ENCODE peak calls at places on chromosomes 1 and 21, in nine cellular contexts. O, N, H, Q, Y, E, B, Z and F are unnamed samples.

GRCh38 chr1:115505157-115505571 is 136.6 kb upstream of the VANGL1 start:
- DNase-seq in O (peak), N (no peak), H (peak), Q (no peak), Y (no peak), E (no peak), B (no peak), Z (peak), F (no peak)

GRCh38 chr1:14835725-14836124 is 237.2 kb downstream of the KAZN start:
- DNase-seq in O (peak), N (no peak), H (no peak), Q (no peak), Y (no peak), E (no peak), B (no peak), Z (peak), F (no peak)

GRCh38 chr21:32538147-32538792 is 47.1 kb downstream of the TCP10L start:
- DNase-seq in O (no peak), N (peak), H (no peak), Q (no peak), Y (no peak), E (no peak), B (no peak), Z (no peak), F (no peak)

GRCh38 chr1:24254783-24255182 is 64.4 kb upstream of the GRHL3 start:
- DNase-seq in O (no peak), N (no peak), H (no peak), Q (no peak), Y (no peak), E (no peak), B (no peak), Z (no peak), F (no peak)

GRCh38 chr1:67060811-67061218 is 6.9 kb upstream of the SLC35D1 start:
- DNase-seq in O (peak), N (no peak), H (peak), Q (peak), Y (peak), E (peak), B (no peak), Z (peak), F (peak)

GRCh38 chr1:25616932-25617625 is 488 bp downstream of the MAN1C1 start:
- DNase-seq in O (no peak), N (no peak), H (no peak), Q (no peak), Y (no peak), E (no peak), B (no peak), Z (no peak), F (no peak)

GRCh38 chr1:12447849-12448312 is 170.1 kb downstream of the DHRS3 start:
- DNase-seq in O (peak), N (no peak), H (no peak), Q (no peak), Y (peak), E (peak), B (no peak), Z (no peak), F (no peak)

GRCh38 chr1:145891143-145891542 is 5.5 kb upstream of the ANKRD35 start:
- DNase-seq in O (peak), N (no peak), H (peak), Q (peak), Y (peak), E (peak), B (no peak), Z (no peak), F (no peak)

GRCh38 chr1:145847827-145848226 is 2.4 kb downstream of the NUDT17 start:
- DNase-seq in O (no peak), N (no peak), H (no peak), Q (no peak), Y (no peak), E (no peak), B (no peak), Z (no peak), F (no peak)

GRCh38 chr1:173190101-173190895 is 16.8 kb downstream of the TNFSF4 start:
- DNase-seq in O (peak), N (no peak), H (peak), Q (peak), Y (peak), E (peak), B (peak), Z (no peak), F (no peak)

GRCh38 chr1:178540646-178541045 is 27.7 kb downstream of the TEX35 start:
- DNase-seq in O (peak), N (no peak), H (peak), Q (no peak), Y (peak), E (peak), B (no peak), Z (peak), F (peak)

GRCh38 chr1:32353886-32354570 is 8.3 kb downstream of the FAM229A start:
- DNase-seq in O (peak), N (no peak), H (no peak), Q (no peak), Y (peak), E (peak), B (peak), Z (peak), F (peak)

GRCh38 chr1:30527511-30528140 is 195.8 kb downstream of the MATN1 start:
- DNase-seq in O (peak), N (no peak), H (no peak), Q (no peak), Y (no peak), E (no peak), B (peak), Z (no peak), F (no peak)

GRCh38 chr1:201354901-201355295 is 22.6 kb downstream of the TNNT2 start:
- DNase-seq in O (no peak), N (no peak), H (no peak), Q (no peak), Y (no peak), E (no peak), B (no peak), Z (no peak), F (no peak)

GRCh38 chr1:76073471-76073870 is 1.1 kb upstream of the ST6GALNAC3 start:
- DNase-seq in O (peak), N (no peak), H (no peak), Q (no peak), Y (peak), E (peak), B (no peak), Z (peak), F (peak)

GRCh38 chr1:14369526-14370213 is 228.8 kb upstream of the KAZN start:
- DNase-seq in O (peak), N (no peak), H (no peak), Q (no peak), Y (no peak), E (peak), B (no peak), Z (no peak), F (no peak)

GRCh38 chr1:234039603-234040002 is 135.1 kb downstream of the SLC35F3 start:
- DNase-seq in O (no peak), N (no peak), H (no peak), Q (no peak), Y (no peak), E (no peak), B (no peak), Z (no peak), F (no peak)

GRCh38 chr1:147781056-147781471 is 20.7 kb upstream of the GJA5 start:
- DNase-seq in O (peak), N (no peak), H (peak), Q (peak), Y (no peak), E (peak), B (no peak), Z (no peak), F (no peak)

GRCh38 chr1:67626495-67627235 is 58.3 kb upstream of the GADD45A start:
- DNase-seq in O (peak), N (no peak), H (peak), Q (peak), Y (peak), E (peak), B (no peak), Z (no peak), F (peak)

GRCh38 chr1:53195211-53195909 is 1.3 kb upstream of the CPT2 start:
- DNase-seq in O (no peak), N (no peak), H (no peak), Q (no peak), Y (no peak), E (no peak), B (peak), Z (no peak), F (no peak)

GRCh38 chr1:23657659-23658275 is 33.8 kb upstream of the RPL11 start:
- DNase-seq in O (peak), N (no peak), H (peak), Q (peak), Y (peak), E (peak), B (no peak), Z (no peak), F (no peak)

GRCh38 chr1:214380986-214381695 is 100.2 kb downstream of the SMYD2 start:
- DNase-seq in O (peak), N (no peak), H (no peak), Q (no peak), Y (no peak), E (peak), B (no peak), Z (no peak), F (no peak)

GRCh38 chr21:45590246-45590725 is 48.0 kb upstream of the SLC19A1 start:
- DNase-seq in O (peak), N (peak), H (peak), Q (peak), Y (no peak), E (peak), B (peak), Z (no peak), F (no peak)

GRCh38 chr21:45986316-45987051 is 4.9 kb downstream of the COL6A1 start:
- DNase-seq in O (no peak), N (no peak), H (no peak), Q (no peak), Y (no peak), E (no peak), B (peak), Z (no peak), F (no peak)

GRCh38 chr1:114088392-114089299 is 65.0 kb downstream of the SYT6 start:
- DNase-seq in O (no peak), N (no peak), H (no peak), Q (no peak), Y (no peak), E (no peak), B (no peak), Z (no peak), F (no peak)
- TF ChIP-seq CTCF in O (no peak), N (no peak), H (no peak), Q (no peak), Y (no peak), E (no peak), B (no peak), Z (no peak), F (no peak)

GRCh38 chr1:54372978-54373377 is 33.2 kb downstream of the SSBP3 start:
- DNase-seq in O (no peak), N (no peak), H (no peak), Q (no peak), Y (no peak), E (no peak), B (no peak), Z (no peak), F (no peak)

GRCh38 chr1:54376085-54377039 is 29.8 kb downstream of the SSBP3 start:
- DNase-seq in O (no peak), N (no peak), H (no peak), Q (peak), Y (no peak), E (no peak), B (no peak), Z (no peak), F (no peak)

GRCh38 chr1:54375331-54376084 is 30.7 kb downstream of the SSBP3 start:
- DNase-seq in O (no peak), N (no peak), H (no peak), Q (no peak), Y (no peak), E (no peak), B (no peak), Z (no peak), F (no peak)

GRCh38 chr1:54377040-54377691 is 29.0 kb downstream of the SSBP3 start:
- DNase-seq in O (peak), N (no peak), H (no peak), Q (peak), Y (no peak), E (peak), B (no peak), Z (no peak), F (no peak)

DNA sequence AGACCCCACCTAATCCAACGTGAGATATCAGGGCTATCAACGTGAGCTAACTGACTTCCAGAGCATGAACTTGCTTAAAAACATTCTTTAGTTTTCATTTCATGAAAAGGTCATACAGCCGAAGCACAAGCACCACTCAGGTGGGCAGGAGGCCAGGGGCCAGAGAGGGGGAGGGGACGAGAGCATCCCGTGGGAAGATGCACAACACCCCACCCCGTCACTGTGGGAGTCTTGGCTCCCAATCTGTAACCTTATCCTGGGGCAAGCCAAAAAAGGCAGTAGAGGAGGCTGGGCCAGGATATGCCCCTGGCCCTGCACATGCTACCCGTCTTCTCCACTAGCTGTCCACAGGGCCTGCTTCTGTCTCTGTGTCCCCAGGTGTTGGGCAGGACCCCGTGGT is 31.4 kb downstream of the SSBP3 start:
- DNase-seq in O (no peak), N (no peak), H (no peak), Q (no peak), Y (no peak), E (no peak), B (no peak), Z (no peak), F (no peak)
- H3K4me3 ChIP-seq in O (no peak), N (no peak), H (no peak), Q (no peak), Y (no peak), E (no peak), B (no peak), Z (no peak), F (no peak)

DNA sequence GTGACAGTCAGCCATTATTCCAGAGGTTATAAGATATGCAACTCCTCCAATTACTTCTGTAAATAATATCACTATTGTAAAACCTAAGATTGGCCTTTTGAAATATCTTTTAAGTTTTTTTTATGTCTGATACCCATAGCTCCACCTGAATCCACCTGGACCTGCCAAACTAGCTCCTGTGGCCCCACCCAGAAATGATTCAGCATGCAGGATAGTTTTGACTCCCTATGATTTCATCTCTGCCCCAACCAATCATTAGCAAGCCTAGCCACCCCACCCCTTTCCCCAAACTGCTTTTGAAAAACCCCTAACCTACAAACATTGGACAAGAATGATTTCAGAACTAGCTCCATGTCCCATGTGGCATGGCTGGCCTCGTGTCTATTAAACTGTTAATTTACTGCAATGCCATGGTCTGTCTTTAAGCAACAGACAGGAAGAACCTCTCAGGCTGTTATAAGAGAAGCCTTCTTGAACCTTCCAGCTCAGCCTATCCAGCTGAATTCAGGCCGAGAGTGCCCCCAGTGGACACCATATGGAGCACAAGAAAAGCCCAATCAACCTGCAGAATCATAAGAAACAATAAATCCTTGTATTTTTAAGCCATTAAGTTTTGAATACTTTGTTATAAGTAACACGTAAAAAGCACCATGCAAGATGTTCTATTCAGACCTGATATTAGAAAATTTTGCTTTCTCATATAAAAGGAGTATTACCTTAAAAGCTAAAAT is 263.0 kb upstream of the ZRANB2 start:
- DNase-seq in O (no peak), N (no peak), H (peak), Q (peak), Y (no peak), E (no peak), B (no peak), Z (no peak), F (no peak)
- TF ChIP-seq CTCF in O (no peak), N (no peak), H (peak), Q (no peak), Y (peak), E (no peak), B (no peak), Z (peak), F (no peak)

GRCh38 chr1:110618668-110619067 is 12.5 kb upstream of the KCNA2 start:
- DNase-seq in O (no peak), N (no peak), H (no peak), Q (no peak), Y (no peak), E (no peak), B (no peak), Z (no peak), F (no peak)

GRCh38 chr1:110620686-110621085 is 14.5 kb upstream of the KCNA2 start:
- DNase-seq in O (no peak), N (no peak), H (no peak), Q (no peak), Y (no peak), E (no peak), B (no peak), Z (no peak), F (no peak)

GRCh38 chr1:110620250-110620615 is 14.1 kb upstream of the KCNA2 start:
- DNase-seq in O (no peak), N (no peak), H (no peak), Q (no peak), Y (no peak), E (no peak), B (no peak), Z (no peak), F (no peak)

GRCh38 chr1:110617589-110617988 is 11.4 kb upstream of the KCNA2 start:
- DNase-seq in O (no peak), N (no peak), H (no peak), Q (no peak), Y (no peak), E (no peak), B (no peak), Z (no peak), F (no peak)

DNA sequence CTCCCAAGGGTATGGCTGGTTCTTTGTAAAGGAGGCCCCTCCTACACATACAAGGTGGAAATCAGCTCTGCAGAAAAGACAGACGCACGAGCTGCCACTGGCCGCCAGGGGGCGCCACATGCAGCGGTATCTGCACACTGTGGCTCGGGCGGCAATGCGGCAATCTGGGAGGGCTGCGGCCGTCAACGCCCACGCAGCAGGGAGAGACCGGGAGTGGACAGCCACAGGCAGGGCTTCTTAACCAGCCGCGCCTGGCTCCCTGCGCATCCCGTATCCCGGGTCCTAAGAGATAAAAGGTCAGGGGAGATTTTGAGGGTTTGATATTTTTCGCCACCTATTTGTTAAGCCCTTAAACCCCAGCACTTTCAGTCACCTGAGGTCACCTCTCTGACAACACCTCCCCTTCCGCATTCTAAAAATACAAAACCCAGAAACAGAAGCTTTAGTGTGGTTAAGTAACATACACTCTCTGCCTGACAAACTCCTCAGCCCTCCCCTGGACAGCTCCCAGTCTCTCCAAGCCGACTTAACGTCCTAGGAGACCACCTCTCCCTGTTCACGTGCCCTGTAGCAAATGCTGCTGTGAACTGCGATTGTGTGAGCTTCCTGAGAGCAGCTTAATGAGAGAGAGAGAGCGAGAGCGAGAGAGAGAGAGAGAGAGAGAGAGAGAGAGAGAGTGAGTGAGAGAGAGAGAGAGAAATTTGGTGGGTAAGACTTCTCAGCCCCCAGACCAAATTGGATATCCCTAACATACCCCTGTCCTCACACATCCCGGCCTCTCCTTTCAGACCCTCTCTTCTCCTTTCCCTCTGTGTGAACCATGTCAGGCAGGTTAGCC is 13.5 kb upstream of the KCNA2 start:
- DNase-seq in O (peak), N (peak), H (peak), Q (peak), Y (peak), E (peak), B (peak), Z (peak), F (no peak)
- H3K4me3 ChIP-seq in O (no peak), N (peak), H (no peak), Q (no peak), Y (no peak), E (no peak), B (no peak), Z (no peak), F (no peak)

GRCh38 chr1:209491496-209491895 is 92.0 kb upstream of the CAMK1G start:
- DNase-seq in O (no peak), N (no peak), H (no peak), Q (no peak), Y (no peak), E (no peak), B (no peak), Z (no peak), F (no peak)

GRCh38 chr1:209486861-209487260 is 96.7 kb upstream of the CAMK1G start:
- DNase-seq in O (peak), N (no peak), H (peak), Q (no peak), Y (peak), E (no peak), B (no peak), Z (no peak), F (no peak)

GRCh38 chr1:209491897-209492296 is 91.6 kb upstream of the CAMK1G start:
- DNase-seq in O (no peak), N (no peak), H (no peak), Q (no peak), Y (no peak), E (no peak), B (no peak), Z (no peak), F (no peak)

GRCh38 chr1:209491031-209491430 is 92.5 kb upstream of the CAMK1G start:
- DNase-seq in O (no peak), N (no peak), H (no peak), Q (no peak), Y (no peak), E (no peak), B (no peak), Z (no peak), F (no peak)

GRCh38 chr1:209490013-209490412 is 93.5 kb upstream of the CAMK1G start:
- DNase-seq in O (peak), N (no peak), H (peak), Q (no peak), Y (no peak), E (peak), B (no peak), Z (no peak), F (no peak)
- TF ChIP-seq CTCF in O (peak), N (no peak), H (peak), Q (peak), Y (peak), E (peak), B (no peak), Z (peak), F (peak)

DNA sequence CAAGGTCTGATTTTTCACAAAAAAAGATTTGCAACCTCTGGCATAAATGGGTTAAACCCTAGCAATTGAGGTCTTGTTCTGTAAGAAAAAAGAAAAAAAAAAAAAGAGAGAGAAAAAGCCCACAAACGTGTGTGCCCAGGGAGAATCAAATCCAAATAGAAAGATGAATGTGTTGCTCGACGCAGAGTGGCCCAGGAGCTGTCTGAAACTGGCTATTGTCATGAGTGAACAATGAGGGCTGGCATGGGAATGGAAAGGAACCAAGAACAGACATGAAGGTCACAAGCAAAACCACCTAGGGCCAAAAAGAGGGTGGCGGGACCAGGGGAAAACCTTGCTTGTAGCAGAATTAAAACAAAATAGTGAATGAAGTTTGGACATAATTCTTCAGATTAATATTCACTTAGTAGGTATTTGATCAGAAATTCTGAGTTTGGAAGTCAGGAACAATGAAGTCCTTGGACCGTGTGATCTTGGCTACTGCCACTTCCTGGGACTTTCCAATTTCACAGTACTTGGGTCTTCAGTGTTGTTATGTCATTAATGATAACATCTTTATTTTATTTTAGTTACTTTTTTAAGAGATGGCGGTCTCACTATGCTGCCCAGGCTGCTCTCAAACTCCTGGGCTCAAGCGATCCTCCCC is 3.1 kb downstream of the ENO1 start:
- DNase-seq in O (no peak), N (no peak), H (no peak), Q (no peak), Y (no peak), E (no peak), B (no peak), Z (no peak), F (no peak)
- H3K4me3 ChIP-seq in O (peak), N (no peak), H (peak), Q (peak), Y (peak), E (peak), B (no peak), Z (peak), F (peak)

GRCh38 chr1:21775542-21775899 is 7.4 kb downstream of the USP48 start:
- DNase-seq in O (no peak), N (no peak), H (no peak), Q (no peak), Y (no peak), E (no peak), B (no peak), Z (no peak), F (no peak)
- TF ChIP-seq CTCF in O (no peak), N (no peak), H (no peak), Q (no peak), Y (no peak), E (no peak), B (no peak), Z (no peak), F (no peak)